ENCODE peak calls at places on chromosomes 7 and 10, in five cellular contexts. C, Y, S, P and L are unnamed samples.

GRCh38 chr10:105056413-105056812 is 415.3 kb downstream of the SORCS3 start:
- DNase-seq in C (no peak), Y (no peak), S (no peak), P (no peak), L (no peak)

GRCh38 chr7:90736968-90737939 is 141.1 kb downstream of the CDK14 start:
- DNase-seq in C (no peak), Y (no peak), S (no peak), P (no peak), L (no peak)

GRCh38 chr7:115561341-115562110 is 469.0 kb downstream of the TFEC start:
- DNase-seq in C (peak), Y (peak), S (peak), P (no peak), L (no peak)

GRCh38 chr7:100545636-100546128 is 6.7 kb downstream of the AGFG2 start:
- DNase-seq in C (peak), Y (peak), S (peak), P (peak), L (peak)

GRCh38 chr7:80206763-80207162 is 72.1 kb downstream of the GNAI1 start:
- DNase-seq in C (no peak), Y (no peak), S (no peak), P (no peak), L (no peak)

GRCh38 chr7:116673504-116673865 is 1.5 kb downstream of the MET start:
- DNase-seq in C (no peak), Y (no peak), S (no peak), P (no peak), L (no peak)

GRCh38 chr10:133009218-133009954 is 67.0 kb upstream of the CFAP46 start:
- DNase-seq in C (no peak), Y (peak), S (peak), P (peak), L (peak)

GRCh38 chr10:35237766-35238512 is 98.4 kb upstream of the CCNY start:
- DNase-seq in C (no peak), Y (no peak), S (no peak), P (no peak), L (no peak)

GRCh38 chr7:105141068-105141467 is 127.1 kb downstream of the KMT2E start:
- DNase-seq in C (no peak), Y (peak), S (peak), P (no peak), L (peak)

GRCh38 chr7:25148772-25149575 is 23.9 kb upstream of the CYCS start:
- DNase-seq in C (no peak), Y (no peak), S (no peak), P (no peak), L (no peak)

GRCh38 chr7:111841596-111842209 is 279.4 kb upstream of the IMMP2L start:
- DNase-seq in C (no peak), Y (no peak), S (peak), P (no peak), L (no peak)

GRCh38 chr10:119416855-119417254 is 125.7 kb downstream of the RGS10 start:
- DNase-seq in C (peak), Y (peak), S (peak), P (peak), L (peak)

GRCh38 chr7:139479620-139480019 is 3.9 kb downstream of the KLRG2 start:
- DNase-seq in C (no peak), Y (no peak), S (no peak), P (no peak), L (no peak)

GRCh38 chr7:114924066-114924712 is 2.3 kb downstream of the MDFIC start:
- DNase-seq in C (no peak), Y (no peak), S (no peak), P (no peak), L (no peak)